ENCODE peak calls at places on chromosomes 7 and 10, in eight cellular contexts. V is A549, Z is thyroid gland, C is ovary, Q is spleen, F is sigmoid colon, D is transverse colon, M is suprapubic skin. H is an unnamed sample.

GRCh38 chr10:5614081-5614721 is 52.2 kb downstream of the ASB13 start:
- DNase-seq in D (no peak), M (no peak), F (no peak), V (no peak), Z (no peak), Q (no peak), C (no peak), H (no peak)

GRCh38 chr10:63003816-63004453 is 129.2 kb upstream of the NRBF2 start:
- DNase-seq in Q (no peak), F (no peak), C (no peak), V (no peak), Z (no peak), M (no peak), D (no peak), H (no peak)

GRCh38 chr7:155860840-155861479 is 48.7 kb upstream of the SHH start:
- DNase-seq in V (peak; percentile 92), Z (peak; percentile 97), F (peak; percentile 55), C (peak; percentile 60), Q (peak; percentile 54), M (peak; percentile 33), D (no peak), H (no peak)

GRCh38 chr7:155763721-155764431 is 48.4 kb downstream of the SHH start:
- DNase-seq in M (no peak), Z (no peak), D (no peak), V (no peak), F (no peak), Q (peak; percentile 86), C (no peak), H (no peak)

GRCh38 chr7:129841465-129841864 is 111.3 kb downstream of the UBE2H start:
- DNase-seq in Q (no peak), Z (no peak), C (no peak), F (no peak), D (no peak), V (no peak), M (no peak), H (no peak)

GRCh38 chr10:52390388-52390787 is 76.3 kb downstream of the DKK1 start:
- DNase-seq in C (no peak), M (no peak), Q (no peak), F (no peak), D (no peak), V (no peak), Z (no peak), H (no peak)

GRCh38 chr10:73211106-73211811 is 35.8 kb downstream of the DNAJC9 start:
- DNase-seq in Q (no peak), Z (no peak), V (no peak), F (no peak), M (no peak), C (no peak), D (no peak), H (no peak)

GRCh38 chr7:11191574-11192220 is 218.0 kb downstream of the PHF14 start:
- DNase-seq in D (no peak), V (no peak), C (no peak), Q (no peak), Z (no peak), F (no peak), M (no peak), H (no peak)

GRCh38 chr10:114709966-114710365 is 51.9 kb upstream of the ABLIM1 start:
- DNase-seq in Q (no peak), C (no peak), V (no peak), M (no peak), D (no peak), Z (no peak), F (no peak), H (no peak)

GRCh38 chr7:156943091-156944041 is 6.1 kb upstream of the NOM1 start:
- DNase-seq in Q (no peak), M (no peak), Z (peak; percentile 6), D (no peak), C (no peak), F (no peak), V (no peak), H (no peak)

GRCh38 chr7:36048902-36049240 is 104.2 kb upstream of the EEPD1 start:
- DNase-seq in C (no peak), V (no peak), F (no peak), Q (no peak), M (no peak), D (no peak), Z (no peak), H (no peak)

DNA sequence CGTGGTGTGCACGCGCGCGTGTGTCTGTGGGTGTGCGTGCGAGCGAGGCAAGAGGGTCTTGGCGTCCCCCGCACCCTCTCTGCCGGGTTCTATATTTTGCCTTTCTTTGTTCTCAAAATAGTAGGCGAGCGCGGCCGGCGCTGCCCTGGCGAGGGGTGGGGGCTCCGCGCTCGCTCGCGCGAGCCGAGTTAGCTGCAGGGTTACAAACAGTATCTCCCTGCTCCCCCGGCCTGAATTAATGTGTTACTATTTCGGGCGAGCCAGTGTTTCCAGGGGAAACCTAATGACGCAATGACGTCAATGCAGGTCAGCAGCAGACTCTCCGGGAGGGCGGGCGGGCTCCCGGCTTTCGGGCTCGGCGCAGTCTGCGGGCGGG is 73.8 kb upstream of the LEP start:
- DNase-seq in V (peak; percentile 60), F (no peak), Q (no peak), M (no peak), D (peak; percentile 11), Z (no peak), C (peak; percentile 62), H (no peak)
- TF ChIP-seq POLR2A in V (no peak), F (no peak), Q (no peak), M (no peak), D (no peak), Z (no peak), C (no peak), H (no peak)

DNA sequence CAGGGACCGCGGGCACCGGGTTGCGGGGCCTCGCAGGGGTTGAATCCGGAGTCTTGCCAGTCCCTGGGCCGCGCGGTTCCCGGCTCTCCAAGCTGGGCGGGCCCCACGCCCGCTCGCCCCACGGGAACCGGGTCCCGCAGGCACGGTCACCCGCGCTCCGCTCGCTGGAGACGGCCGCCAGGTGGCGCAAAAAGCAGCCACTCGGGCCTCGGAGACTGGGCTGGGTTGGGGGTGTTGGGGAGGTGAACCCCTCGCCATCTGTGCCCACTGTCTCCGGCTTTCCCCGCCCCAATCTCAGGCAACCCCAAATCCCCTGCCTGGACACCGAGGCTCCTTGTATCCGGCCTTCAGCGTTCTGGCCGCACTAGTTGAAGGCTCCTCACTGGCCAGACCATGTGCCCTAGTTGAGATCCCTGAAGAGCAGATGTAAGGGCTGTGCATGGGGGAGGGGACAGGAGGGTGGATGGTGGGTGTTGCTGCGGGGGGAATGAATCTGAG is 1.5 kb upstream of the ACHE start:
- DNase-seq in F (no peak), Q (peak; percentile 87), V (no peak), Z (peak; percentile 36), M (peak; percentile 73), C (peak; percentile 72), D (peak; percentile 76), H (no peak)
- H3K4me3 ChIP-seq in F (peak overlapping the region; percentile 39), Q (peak overlapping the region; percentile 50), V (peak overlapping the region; percentile 49), Z (no peak overlapping the region), M (peak overlapping the region; percentile 49), C (peak overlapping the region; percentile 17), D (no peak overlapping the region), H (peak overlapping the region; percentile 45)

DNA sequence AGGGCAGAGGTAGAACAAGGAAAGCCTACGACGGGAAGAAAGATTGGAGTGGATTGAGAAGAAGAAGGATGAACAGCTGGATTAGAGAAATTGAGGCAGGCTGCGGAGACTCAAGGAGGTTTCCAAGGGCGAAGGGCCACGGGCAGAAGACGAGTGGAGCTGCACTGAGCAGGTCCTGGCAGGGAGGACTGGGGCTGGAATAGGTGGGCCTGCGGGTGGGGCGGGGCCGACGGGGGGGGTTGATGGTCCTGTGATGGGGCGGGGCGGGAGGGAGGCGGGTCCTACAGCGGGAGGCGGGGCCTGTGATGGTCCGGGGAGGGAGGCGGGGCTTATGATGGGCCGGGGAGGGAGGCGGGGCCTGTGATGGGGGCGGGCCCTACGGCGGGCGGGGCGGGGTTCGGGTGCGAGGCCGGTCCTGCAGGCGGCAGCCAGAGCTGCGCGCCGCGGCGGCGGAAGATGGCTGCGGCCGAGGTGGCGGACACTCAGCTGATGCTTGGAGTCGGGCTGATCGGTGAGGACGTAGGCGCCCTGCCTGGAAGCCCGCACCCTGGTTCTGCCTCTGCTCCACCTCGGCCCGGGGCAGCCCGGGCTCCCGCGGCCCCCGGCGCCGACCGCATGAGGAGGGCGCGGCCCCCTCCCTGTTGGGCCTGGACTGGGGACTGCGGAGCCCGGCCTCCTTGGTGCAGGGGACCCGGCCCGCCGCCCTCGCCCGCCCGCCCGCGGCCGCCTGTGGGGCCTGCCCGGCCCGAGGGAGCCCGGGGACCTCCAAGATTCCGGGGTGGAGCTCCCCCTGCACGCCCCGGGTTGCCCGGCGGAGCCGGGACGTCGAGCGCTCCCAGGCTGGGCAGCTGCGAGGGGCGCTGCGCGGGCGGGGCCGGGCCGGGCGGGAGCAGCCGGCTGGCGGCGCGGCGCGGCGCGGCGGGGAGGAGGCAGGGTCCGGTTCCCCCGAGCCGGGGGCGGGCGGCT is at the start of gene DENND10:
- DNase-seq in F (peak; percentile 94), M (peak; percentile 90), C (peak; percentile 89), Q (peak; percentile 96), V (peak; percentile 86), D (peak; percentile 87), Z (peak; percentile 73), H (peak; percentile 73)
- TF ChIP-seq POLR2A in F (peak; percentile 81), M (peak; percentile 41), C (peak; percentile 73), Q (no peak), V (peak; percentile 98), D (peak; percentile 88), Z (peak; percentile 83), H (peak; percentile 87)

GRCh38 chr7:139830292-139830691 is 1.2 kb downstream of the TBXAS1 start:
- DNase-seq in Q (no peak), F (no peak), V (no peak), D (no peak), C (no peak), Z (no peak), M (no peak), H (no peak)
- H3K4me3 ChIP-seq in Q (peak overlapping the region; percentile 42), F (peak overlapping the region; percentile 35), V (no peak overlapping the region), D (no peak overlapping the region), C (no peak overlapping the region), Z (no peak overlapping the region), M (peak overlapping the region; percentile 13), H (peak overlapping the region; percentile 25)

GRCh38 chr10:93496322-93497041 is at the start of gene CEP55:
- DNase-seq in C (peak; percentile 95), Q (peak; percentile 99), M (peak; percentile 96), F (peak; percentile 96), Z (peak; percentile 96), D (peak; percentile 97), V (peak; percentile 96), H (peak; percentile 89)
- TF ChIP-seq POLR2A in C (no peak), Q (no peak), M (no peak), F (no peak), Z (peak; percentile 44), D (no peak), V (peak; percentile 55), H (peak; percentile 36)